ENCODE peak calls at places on chromosomes 7 and 10, in seven cellular contexts. One of them, this sample, is unnamed.

GRCh38 chr10:90945496-90946070 is 24.7 kb upstream of the ANKRD1 start:
- DNase-seq in H1: no peak
- DNase-seq in HCT116: no peak
- DNase-seq in HepG2: no peak
- DNase-seq in GM12878: no peak
- DNase-seq in A549: no peak
- DNase-seq in K562: no peak
- DNase-seq in this sample: no peak

GRCh38 chr10:60147576-60148265 is 241.4 kb upstream of the CCDC6 start:
- DNase-seq in HepG2: no peak
- DNase-seq in A549: no peak
- DNase-seq in HCT116: no peak
- DNase-seq in GM12878: no peak
- DNase-seq in H1: no peak
- DNase-seq in K562: no peak
- DNase-seq in this sample: no peak

GRCh38 chr10:116080553-116080952 is 192.5 kb downstream of the GFRA1 start:
- DNase-seq in HCT116: peak; percentile 16
- DNase-seq in HepG2: no peak
- DNase-seq in A549: peak; percentile 9
- DNase-seq in K562: no peak
- DNase-seq in H1: peak; percentile 41
- DNase-seq in GM12878: no peak
- DNase-seq in this sample: peak; percentile 35

GRCh38 chr7:111718886-111719285 is 156.6 kb upstream of the IMMP2L start:
- DNase-seq in GM12878: no peak
- DNase-seq in A549: no peak
- DNase-seq in H1: no peak
- DNase-seq in HepG2: no peak
- DNase-seq in HCT116: no peak
- DNase-seq in K562: no peak
- DNase-seq in this sample: no peak

GRCh38 chr10:78395162-78395561 is 361.5 kb downstream of the RPS24 start:
- DNase-seq in HCT116: no peak
- DNase-seq in A549: no peak
- DNase-seq in H1: no peak
- DNase-seq in GM12878: no peak
- DNase-seq in HepG2: no peak
- DNase-seq in K562: no peak
- DNase-seq in this sample: no peak

GRCh38 chr7:43799605-43800004 is 41.1 kb downstream of the BLVRA start:
- DNase-seq in HepG2: peak; percentile 45
- DNase-seq in GM12878: no peak
- DNase-seq in HCT116: no peak
- DNase-seq in A549: peak; percentile 23
- DNase-seq in H1: no peak
- DNase-seq in K562: no peak
- DNase-seq in this sample: no peak

GRCh38 chr10:48506147-48506917 is 98.5 kb downstream of the ARHGAP22 start:
- DNase-seq in HepG2: peak; percentile 88
- DNase-seq in HCT116: peak; percentile 68
- DNase-seq in GM12878: no peak
- DNase-seq in A549: peak; percentile 66
- DNase-seq in H1: no peak
- DNase-seq in K562: peak; percentile 81
- DNase-seq in this sample: peak; percentile 56

GRCh38 chr10:49745756-49746155 is 16.4 kb downstream of the OGDHL start:
- DNase-seq in K562: no peak
- DNase-seq in HCT116: no peak
- DNase-seq in HepG2: no peak
- DNase-seq in GM12878: no peak
- DNase-seq in A549: no peak
- DNase-seq in H1: no peak
- DNase-seq in this sample: no peak

GRCh38 chr10:104123397-104123796 is 1.4 kb downstream of the SFR1 start:
- DNase-seq in GM12878: no peak
- DNase-seq in HepG2: no peak
- DNase-seq in HCT116: no peak
- DNase-seq in K562: no peak
- DNase-seq in H1: no peak
- DNase-seq in A549: peak; percentile 39
- DNase-seq in this sample: peak; percentile 30

GRCh38 chr7:46756256-46756655 is 825.7 kb downstream of the TNS3 start:
- DNase-seq in GM12878: no peak
- DNase-seq in K562: no peak
- DNase-seq in A549: no peak
- DNase-seq in H1: no peak
- DNase-seq in HCT116: no peak
- DNase-seq in HepG2: no peak
- DNase-seq in this sample: no peak

GRCh38 chr10:45091968-45092367 is 91.2 kb downstream of the ZNF22 start:
- DNase-seq in A549: no peak
- DNase-seq in HepG2: no peak
- DNase-seq in HCT116: no peak
- DNase-seq in K562: no peak
- DNase-seq in GM12878: no peak
- DNase-seq in H1: no peak
- DNase-seq in this sample: no peak

GRCh38 chr10:126955934-126956711 is 50.9 kb downstream of the DOCK1 start:
- DNase-seq in GM12878: no peak
- DNase-seq in HepG2: no peak
- DNase-seq in A549: no peak
- DNase-seq in K562: no peak
- DNase-seq in H1: no peak
- DNase-seq in HCT116: no peak
- DNase-seq in this sample: no peak

GRCh38 chr7:30708412-30708811 is 26.2 kb upstream of the CRHR2 start:
- DNase-seq in K562: no peak
- DNase-seq in GM12878: no peak
- DNase-seq in H1: no peak
- DNase-seq in A549: no peak
- DNase-seq in HCT116: no peak
- DNase-seq in HepG2: no peak
- DNase-seq in this sample: no peak

GRCh38 chr10:30529373-30529998 is 95.5 kb downstream of the MAP3K8 start:
- DNase-seq in K562: no peak
- DNase-seq in GM12878: peak; percentile 77
- DNase-seq in A549: no peak
- DNase-seq in H1: no peak
- DNase-seq in HepG2: no peak
- DNase-seq in HCT116: no peak
- DNase-seq in this sample: no peak

GRCh38 chr10:48480397-48481374 is 124.2 kb downstream of the ARHGAP22 start:
- DNase-seq in K562: peak; percentile 58
- DNase-seq in H1: no peak
- DNase-seq in HepG2: no peak
- DNase-seq in A549: no peak
- DNase-seq in HCT116: no peak
- DNase-seq in GM12878: no peak
- DNase-seq in this sample: no peak

GRCh38 chr7:139906879-139907278 is 77.8 kb downstream of the TBXAS1 start:
- DNase-seq in GM12878: no peak
- DNase-seq in K562: no peak
- DNase-seq in HCT116: no peak
- DNase-seq in A549: no peak
- DNase-seq in H1: no peak
- DNase-seq in HepG2: no peak
- DNase-seq in this sample: no peak

GRCh38 chr7:127290801-127291361 is 38.1 kb upstream of the GRM8 start:
- DNase-seq in A549: no peak
- DNase-seq in HepG2: no peak
- DNase-seq in K562: no peak
- DNase-seq in H1: no peak
- DNase-seq in GM12878: no peak
- DNase-seq in HCT116: no peak
- DNase-seq in this sample: peak; percentile 0

GRCh38 chr10:89466599-89467035 is 52.2 kb downstream of the IFIT5 start:
- DNase-seq in GM12878: no peak
- DNase-seq in A549: peak; percentile 53
- DNase-seq in H1: no peak
- DNase-seq in K562: no peak
- DNase-seq in HCT116: peak; percentile 44
- DNase-seq in HepG2: peak; percentile 18
- DNase-seq in this sample: peak; percentile 60

GRCh38 chr7:90592036-90592435 is 4.1 kb upstream of the CDK14 start:
- DNase-seq in HepG2: no peak
- DNase-seq in GM12878: no peak
- DNase-seq in H1: no peak
- DNase-seq in A549: no peak
- DNase-seq in HCT116: no peak
- DNase-seq in K562: no peak
- DNase-seq in this sample: no peak

GRCh38 chr7:66281678-66282593 is 76.8 kb downstream of the TPST1 start:
- DNase-seq in A549: peak; percentile 56
- DNase-seq in K562: peak; percentile 25
- DNase-seq in HepG2: peak; percentile 6
- DNase-seq in H1: no peak
- DNase-seq in HCT116: peak; percentile 13
- DNase-seq in GM12878: no peak
- DNase-seq in this sample: peak; percentile 98

GRCh38 chr10:104334965-104335650 is 3.2 kb downstream of the ITPRIP start:
- DNase-seq in HepG2: no peak
- DNase-seq in A549: no peak
- DNase-seq in K562: no peak
- DNase-seq in H1: no peak
- DNase-seq in GM12878: no peak
- DNase-seq in HCT116: no peak
- DNase-seq in this sample: no peak

GRCh38 chr7:158103378-158103777 is 484.2 kb downstream of the PTPRN2 start:
- DNase-seq in A549: no peak
- DNase-seq in GM12878: no peak
- DNase-seq in K562: no peak
- DNase-seq in HCT116: no peak
- DNase-seq in HepG2: no peak
- DNase-seq in H1: no peak
- DNase-seq in this sample: no peak

GRCh38 chr10:77637986-77638765 is 568 bp upstream of the KCNMA1 start:
- DNase-seq in GM12878: no peak
- DNase-seq in HepG2: no peak
- DNase-seq in K562: no peak
- DNase-seq in A549: peak; percentile 58
- DNase-seq in HCT116: no peak
- DNase-seq in H1: no peak
- DNase-seq in this sample: peak; percentile 53

GRCh38 chr10:7354330-7355047 is 56.3 kb downstream of the SFMBT2 start:
- DNase-seq in A549: peak; percentile 85
- DNase-seq in H1: no peak
- DNase-seq in K562: no peak
- DNase-seq in HepG2: no peak
- DNase-seq in HCT116: no peak
- DNase-seq in GM12878: no peak
- DNase-seq in this sample: peak; percentile 80

GRCh38 chr10:593421-593820 is 96.0 kb downstream of the DIP2C start:
- DNase-seq in GM12878: no peak
- DNase-seq in K562: no peak
- DNase-seq in H1: no peak
- DNase-seq in HCT116: no peak
- DNase-seq in A549: no peak
- DNase-seq in HepG2: no peak
- DNase-seq in this sample: no peak

GRCh38 chr10:50275650-50276235 is 24.4 kb upstream of the ASAH2 start:
- DNase-seq in K562: peak; percentile 50
- DNase-seq in H1: no peak
- DNase-seq in HCT116: no peak
- DNase-seq in GM12878: peak; percentile 25
- DNase-seq in HepG2: peak; percentile 20
- DNase-seq in A549: peak; percentile 34
- DNase-seq in this sample: peak; percentile 7

GRCh38 chr7:94335586-94335985 is 59.1 kb upstream of the COL1A2 start:
- DNase-seq in A549: no peak
- DNase-seq in K562: no peak
- DNase-seq in HepG2: no peak
- DNase-seq in H1: no peak
- DNase-seq in GM12878: no peak
- DNase-seq in HCT116: no peak
- DNase-seq in this sample: peak; percentile 37

GRCh38 chr10:95547197-95547596 is 14.0 kb downstream of the SORBS1 start:
- DNase-seq in HepG2: no peak
- DNase-seq in H1: no peak
- DNase-seq in GM12878: no peak
- DNase-seq in A549: no peak
- DNase-seq in K562: no peak
- DNase-seq in HCT116: no peak
- DNase-seq in this sample: no peak

GRCh38 chr10:106355450-106355849 is 809.1 kb downstream of the SORCS1 start:
- DNase-seq in H1: no peak
- DNase-seq in K562: no peak
- DNase-seq in HepG2: no peak
- DNase-seq in A549: no peak
- DNase-seq in HCT116: no peak
- DNase-seq in GM12878: no peak
- DNase-seq in this sample: no peak

GRCh38 chr7:11557627-11558026 is 274.4 kb downstream of the THSD7A start:
- DNase-seq in A549: peak; percentile 37
- DNase-seq in K562: no peak
- DNase-seq in HCT116: peak; percentile 46
- DNase-seq in GM12878: no peak
- DNase-seq in HepG2: peak; percentile 5
- DNase-seq in H1: peak; percentile 7
- DNase-seq in this sample: no peak
- TF ChIP-seq CEBPB in A549: no peak
- TF ChIP-seq CEBPB in K562: no peak
- TF ChIP-seq CEBPB in HCT116: no peak
- TF ChIP-seq CEBPB in GM12878: no peak
- TF ChIP-seq CEBPB in HepG2: no peak
- TF ChIP-seq CEBPB in H1: peak; percentile 63
- TF ChIP-seq CEBPB in this sample: no peak

GRCh38 chr10:11746883-11747539 is 4.8 kb downstream of the ECHDC3 start:
- DNase-seq in GM12878: no peak
- DNase-seq in HepG2: no peak
- DNase-seq in A549: no peak
- DNase-seq in HCT116: no peak
- DNase-seq in K562: no peak
- DNase-seq in H1: no peak
- DNase-seq in this sample: no peak
- TF ChIP-seq CEBPB in GM12878: no peak
- TF ChIP-seq CEBPB in HepG2: no peak
- TF ChIP-seq CEBPB in A549: no peak
- TF ChIP-seq CEBPB in HCT116: no peak
- TF ChIP-seq CEBPB in K562: peak; percentile 54
- TF ChIP-seq CEBPB in H1: no peak
- TF ChIP-seq CEBPB in this sample: no peak

DNA sequence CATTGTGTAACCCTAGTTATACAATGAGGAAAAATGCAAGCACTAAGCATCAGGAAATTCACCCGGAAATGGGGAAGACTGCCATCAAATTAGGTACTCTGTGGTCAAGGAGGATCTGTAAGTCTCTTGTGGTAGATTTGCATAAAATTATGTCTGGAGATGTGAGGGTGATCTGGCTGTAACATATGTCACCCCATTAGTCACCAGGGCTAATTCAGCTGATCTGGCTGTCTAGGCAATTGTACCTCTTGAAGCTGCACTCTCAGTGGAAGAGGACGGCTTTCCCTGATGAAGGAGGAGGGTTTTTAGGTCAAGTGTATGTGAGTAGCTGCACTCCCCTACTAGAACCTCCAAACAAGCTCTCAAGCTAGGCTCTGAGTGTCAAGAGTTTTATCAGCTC is 14.8 kb downstream of the AKR1D1 start:
- DNase-seq in H1: no peak
- DNase-seq in A549: no peak
- DNase-seq in K562: no peak
- DNase-seq in HCT116: no peak
- DNase-seq in HepG2: no peak
- DNase-seq in GM12878: peak; percentile 32
- DNase-seq in this sample: no peak
- TF ChIP-seq CEBPB in H1: no peak
- TF ChIP-seq CEBPB in A549: no peak
- TF ChIP-seq CEBPB in K562: no peak
- TF ChIP-seq CEBPB in HCT116: no peak
- TF ChIP-seq CEBPB in HepG2: no peak
- TF ChIP-seq CEBPB in GM12878: no peak
- TF ChIP-seq CEBPB in this sample: no peak

GRCh38 chr10:14616465-14616864 is 158.2 kb downstream of the FAM107B start:
- DNase-seq in K562: no peak
- DNase-seq in H1: no peak
- DNase-seq in GM12878: no peak
- DNase-seq in HepG2: no peak
- DNase-seq in HCT116: no peak
- DNase-seq in A549: no peak
- DNase-seq in this sample: no peak
- TF ChIP-seq CEBPB in K562: no peak
- TF ChIP-seq CEBPB in H1: no peak
- TF ChIP-seq CEBPB in GM12878: no peak
- TF ChIP-seq CEBPB in HepG2: no peak
- TF ChIP-seq CEBPB in HCT116: no peak
- TF ChIP-seq CEBPB in A549: no peak
- TF ChIP-seq CEBPB in this sample: no peak

This sample was measured in IMR-90.